ENCODE peak calls at places on chromosomes 13 and 19, in seven cellular contexts. S, T, F, X, I, Z and Q are unnamed samples.

GRCh38 chr19:2239173-2239572 is 2.5 kb downstream of the SF3A2 start:
- DNase-seq in S (no peak), T (no peak), F (no peak), X (no peak), I (no peak), Z (no peak), Q (no peak)

GRCh38 chr19:55461974-55462628 is 659 bp upstream of the ISOC2 start:
- DNase-seq in S (no peak), T (no peak), F (no peak), X (peak), I (no peak), Z (peak), Q (no peak)

GRCh38 chr19:8251025-8251472 is 41.9 kb downstream of the CERS4 start:
- DNase-seq in S (peak), T (no peak), F (peak), X (peak), I (no peak), Z (peak), Q (no peak)

GRCh38 chr19:5035817-5036732 is 67.2 kb downstream of the KDM4B start:
- DNase-seq in S (no peak), T (no peak), F (no peak), X (no peak), I (no peak), Z (no peak), Q (no peak)

GRCh38 chr13:46053162-46054012 is 841 bp upstream of the ZC3H13 start:
- DNase-seq in S (no peak), T (no peak), F (no peak), X (no peak), I (no peak), Z (no peak), Q (no peak)

GRCh38 chr13:22703601-22704209 is 477.1 kb upstream of the SGCG start:
- DNase-seq in S (no peak), T (no peak), F (no peak), X (no peak), I (no peak), Z (no peak), Q (peak)

GRCh38 chr13:48642061-48642460 is 11.7 kb upstream of the CYSLTR2 start:
- DNase-seq in S (no peak), T (no peak), F (no peak), X (no peak), I (no peak), Z (no peak), Q (no peak)

GRCh38 chr13:93262729-93263128 is 36.1 kb downstream of the GPC6 start:
- DNase-seq in S (no peak), T (peak), F (no peak), X (peak), I (no peak), Z (peak), Q (peak)

GRCh38 chr19:48768989-48769713 is 13.8 kb downstream of the FGF21 start:
- DNase-seq in S (peak), T (no peak), F (no peak), X (no peak), I (no peak), Z (no peak), Q (no peak)

GRCh38 chr13:26300140-26300539 is 46.2 kb downstream of the CDK8 start:
- DNase-seq in S (no peak), T (peak), F (no peak), X (peak), I (no peak), Z (peak), Q (peak)

GRCh38 chr19:22784051-22784450 is at the start of gene ZNF99:
- DNase-seq in S (no peak), T (no peak), F (peak), X (no peak), I (no peak), Z (no peak), Q (no peak)
- H3K4me3 ChIP-seq in S (peak), T (no peak), F (peak), X (no peak), I (peak), Z (no peak), Q (no peak)

DNA sequence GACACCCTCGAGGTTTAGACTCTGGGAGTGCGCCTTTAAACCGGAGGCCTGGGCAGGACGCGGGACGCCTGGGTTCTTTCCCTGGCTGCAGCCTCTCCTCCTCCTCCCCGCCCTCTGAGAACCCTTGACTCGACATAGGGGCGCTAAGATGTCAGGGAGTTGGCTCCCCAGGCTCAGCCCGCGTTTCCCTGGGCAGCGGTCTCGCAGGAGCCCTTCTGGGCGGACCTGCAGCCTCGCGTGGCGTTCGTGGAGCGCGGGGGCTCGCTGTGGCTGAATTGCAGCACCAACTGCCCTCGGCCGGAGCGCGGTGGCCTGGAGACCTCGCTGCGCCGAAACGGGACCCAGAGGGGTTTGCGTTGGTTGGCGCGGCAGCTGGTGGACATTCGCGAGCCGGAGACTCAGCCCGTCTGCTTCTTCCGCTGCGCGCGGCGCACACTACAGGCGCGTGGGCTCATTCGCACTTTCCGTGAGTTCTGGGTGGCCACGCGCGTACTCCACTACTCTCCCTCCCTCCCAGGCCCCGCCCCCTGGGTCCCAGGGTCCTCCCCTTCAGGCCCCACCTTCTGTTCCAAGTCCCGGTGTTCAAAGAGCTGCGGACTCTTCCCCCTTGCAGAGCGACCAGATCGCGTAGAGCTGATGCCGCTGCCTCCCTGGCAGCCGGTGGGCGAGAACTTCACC is 1.3 kb downstream of the ICAM5 start:
- DNase-seq in S (peak), T (no peak), F (no peak), X (peak), I (peak), Z (no peak), Q (no peak)
- H3K4me3 ChIP-seq in S (peak), T (peak), F (peak), X (peak), I (peak), Z (peak), Q (peak)

DNA sequence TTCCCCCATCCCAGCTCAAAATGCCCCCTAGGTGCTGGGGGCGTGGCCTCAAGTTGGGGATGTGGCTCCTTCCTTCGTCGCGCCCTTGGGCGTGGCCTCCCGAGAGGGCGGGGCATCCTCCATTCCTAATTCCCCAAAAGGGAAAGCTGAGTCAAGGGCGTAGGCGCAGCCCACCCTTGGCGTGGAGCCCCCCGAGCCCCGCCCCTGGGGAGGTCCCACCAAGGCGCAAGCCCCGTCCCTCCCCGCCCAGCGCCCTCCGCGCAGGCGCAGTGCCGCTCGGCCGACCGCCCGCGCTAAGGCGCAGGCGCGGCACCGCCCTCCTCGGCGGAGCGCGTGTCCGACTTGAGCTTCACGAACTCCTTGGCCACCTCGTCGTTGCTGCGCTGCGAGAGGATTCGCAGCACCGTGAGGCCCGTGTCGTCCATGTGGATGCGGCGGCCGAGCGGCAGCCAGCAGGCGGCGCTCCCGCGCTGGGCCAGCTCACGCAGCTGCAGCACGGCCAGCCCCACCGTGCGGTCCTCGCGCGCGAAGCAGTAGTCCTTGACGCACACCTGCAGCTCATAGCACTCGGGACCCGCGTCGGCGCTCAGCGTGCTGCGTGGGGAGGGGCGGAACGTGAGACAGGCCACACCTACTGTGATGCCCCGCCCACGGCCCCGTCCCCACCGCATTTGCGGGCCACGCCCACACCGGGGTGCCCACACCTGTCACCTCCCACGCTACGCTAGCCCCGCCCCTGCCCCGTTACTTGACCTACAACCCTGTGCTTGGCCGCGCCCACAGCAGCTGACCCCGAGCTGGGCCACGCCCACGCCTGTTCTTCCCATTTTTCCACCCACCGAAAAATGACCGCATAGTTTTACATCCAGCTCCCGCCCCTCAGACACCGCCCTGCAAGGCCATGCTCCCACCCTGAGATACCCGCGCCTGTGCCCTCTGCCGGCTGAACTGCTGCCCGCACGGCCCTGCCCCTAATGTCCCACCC is 50.6 kb downstream of the COLGALT1 start:
- DNase-seq in S (peak), T (peak), F (peak), X (peak), I (peak), Z (peak), Q (peak)
- H3K4me3 ChIP-seq in S (peak), T (peak), F (no peak), X (peak), I (peak), Z (peak), Q (peak)

DNA sequence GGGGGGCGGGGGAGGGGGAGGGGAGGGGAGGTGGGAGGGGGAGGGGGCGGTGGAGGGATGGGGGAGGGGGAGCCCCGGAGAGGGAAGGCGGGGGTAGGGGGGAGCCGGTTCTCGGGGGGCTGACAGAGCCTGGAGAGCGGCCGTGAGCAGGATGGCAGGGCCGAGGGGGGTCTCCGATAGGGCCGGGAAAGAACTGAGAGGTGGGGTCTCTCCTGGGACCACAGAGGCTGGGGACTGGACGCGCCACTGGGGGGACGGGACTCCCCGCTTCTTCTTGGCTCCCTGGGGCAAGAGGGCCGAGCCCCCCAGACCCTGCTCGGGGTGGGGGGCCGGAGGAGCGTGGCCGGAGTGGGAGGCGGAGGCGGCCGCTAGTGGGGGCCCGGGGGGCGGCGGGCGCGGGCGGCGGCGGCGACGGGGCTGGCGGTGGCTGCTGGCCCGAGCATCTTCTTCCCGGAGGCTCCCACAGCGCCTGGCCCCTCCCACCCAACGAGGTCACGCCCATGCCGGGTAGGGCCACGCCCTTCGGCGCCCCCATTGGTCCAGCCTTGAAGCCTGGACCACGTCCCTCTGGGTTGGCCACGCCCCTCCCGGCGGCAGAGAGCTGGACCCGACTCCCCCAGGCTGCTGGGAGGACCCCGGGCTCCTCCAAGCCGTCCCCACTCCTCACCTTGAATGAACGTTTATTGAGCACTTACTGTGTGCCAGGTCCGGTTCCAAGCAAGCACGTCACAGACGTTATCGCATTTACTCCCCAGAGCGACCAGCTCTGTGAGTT is at the start of gene NOVA2:
- DNase-seq in S (peak), T (peak), F (peak), X (peak), I (peak), Z (peak), Q (no peak)
- H3K4me3 ChIP-seq in S (peak), T (no peak), F (peak), X (peak), I (peak), Z (peak), Q (peak)

DNA sequence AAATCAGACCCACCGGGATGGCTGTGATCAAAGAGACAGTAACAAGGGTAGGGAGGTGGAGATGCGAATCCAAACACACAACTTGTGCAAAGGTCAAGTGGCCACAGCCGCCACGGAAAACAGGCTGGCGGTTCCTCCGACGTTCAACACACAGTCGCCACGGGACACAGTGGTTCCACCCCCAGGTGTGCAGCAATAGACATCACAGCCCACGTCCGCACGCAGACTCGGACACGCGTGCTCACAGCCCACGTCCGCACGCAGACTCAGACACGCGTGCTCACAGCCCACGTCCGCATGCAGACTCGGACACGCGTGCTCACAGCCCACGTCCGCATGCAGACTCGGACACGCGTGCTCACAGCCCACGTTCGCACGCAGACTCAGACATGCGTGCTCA is 70.1 kb downstream of the RASA3 start:
- DNase-seq in S (no peak), T (no peak), F (no peak), X (no peak), I (no peak), Z (no peak), Q (no peak)
- H3K4me3 ChIP-seq in S (no peak), T (no peak), F (no peak), X (no peak), I (no peak), Z (no peak), Q (no peak)

DNA sequence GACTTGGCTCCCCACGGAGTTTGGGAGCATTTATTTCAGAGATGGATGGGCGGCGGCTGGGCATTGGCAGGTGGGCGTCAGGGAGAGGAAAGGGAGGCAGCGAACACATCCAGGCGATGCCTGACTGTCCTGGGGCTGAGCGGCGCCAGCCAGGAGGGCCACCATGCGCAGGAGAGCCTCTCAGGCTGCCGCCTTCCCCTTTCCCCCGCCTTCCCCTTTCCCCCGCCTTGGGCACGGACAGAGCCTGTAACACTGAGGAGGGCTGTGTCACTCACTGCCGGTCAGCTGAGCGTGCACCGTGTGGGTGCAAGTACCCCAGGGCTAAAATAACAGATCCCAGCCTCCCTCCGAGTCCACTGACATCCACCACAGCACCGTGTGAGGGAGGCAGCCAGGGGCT is 11.4 kb downstream of the MCF2L start:
- DNase-seq in S (no peak), T (no peak), F (no peak), X (no peak), I (no peak), Z (no peak), Q (no peak)
- H3K4me3 ChIP-seq in S (peak), T (no peak), F (peak), X (no peak), I (peak), Z (no peak), Q (no peak)

GRCh38 chr13:74063533-74064100 is 70.6 kb downstream of the KLF12 start:
- DNase-seq in S (no peak), T (no peak), F (no peak), X (no peak), I (no peak), Z (no peak), Q (no peak)

GRCh38 chr13:74066937-74067336 is 67.3 kb downstream of the KLF12 start:
- DNase-seq in S (no peak), T (no peak), F (no peak), X (peak), I (no peak), Z (no peak), Q (no peak)

GRCh38 chr13:74064805-74065204 is 69.4 kb downstream of the KLF12 start:
- DNase-seq in S (no peak), T (no peak), F (no peak), X (peak), I (no peak), Z (no peak), Q (no peak)

GRCh38 chr13:74061939-74062595 is 72.1 kb downstream of the KLF12 start:
- DNase-seq in S (no peak), T (peak), F (peak), X (peak), I (no peak), Z (peak), Q (peak)

DNA sequence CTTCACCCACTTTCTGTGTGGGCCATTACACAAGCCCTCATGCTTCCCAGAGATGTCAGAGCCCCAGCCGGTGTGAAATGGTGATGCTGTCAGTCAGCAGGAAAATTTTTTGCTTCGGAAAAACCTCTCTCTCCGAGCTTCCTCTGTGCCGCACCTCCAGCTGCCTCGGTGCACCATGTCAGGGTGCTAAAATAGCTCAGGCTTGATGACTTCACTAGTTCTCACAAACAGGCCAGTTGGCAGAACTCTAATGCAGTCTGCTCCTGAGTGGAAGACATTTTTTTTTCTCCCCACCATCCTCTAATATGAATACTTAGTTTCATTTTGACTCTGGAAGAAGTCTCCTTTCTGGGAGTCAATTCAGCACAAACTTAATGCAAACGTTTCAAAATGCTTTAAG is 71.3 kb downstream of the KLF12 start:
- DNase-seq in S (no peak), T (peak), F (peak), X (peak), I (no peak), Z (peak), Q (peak)
- H3K4me3 ChIP-seq in S (peak), T (no peak), F (peak), X (peak), I (peak), Z (peak), Q (no peak)

GRCh38 chr19:40465781-40466218 is 255 bp upstream of the BLVRB start:
- DNase-seq in S (peak), T (peak), F (peak), X (peak), I (peak), Z (peak), Q (peak)
- H3K4me3 ChIP-seq in S (peak), T (peak), F (peak), X (peak), I (peak), Z (peak), Q (peak)

GRCh38 chr19:11269408-11269807 is 7.1 kb upstream of the DOCK6 start:
- DNase-seq in S (no peak), T (no peak), F (no peak), X (peak), I (no peak), Z (peak), Q (no peak)
- H3K4me3 ChIP-seq in S (no peak), T (no peak), F (no peak), X (no peak), I (no peak), Z (no peak), Q (no peak)